ENCODE peak calls at places on chromosomes 7 and 10, in ten cellular contexts. N is upper lobe of left lung, O is A549, U is stomach, K is suprapubic skin, M is esophagus muscularis mucosa, E is tibial nerve, W is H1, Z is ovary, A is HepG2. B is an unnamed sample.

GRCh38 chr7:36639826-36640225 is 84.5 kb downstream of the AOAH start:
- DNase-seq in N (no peak), O (no peak), U (peak), K (no peak), M (no peak), E (no peak), W (no peak), Z (no peak), A (no peak), B (peak)

GRCh38 chr7:101632641-101633040 is 3.5 kb upstream of the MYL10 start:
- DNase-seq in N (no peak), O (peak), U (no peak), K (no peak), M (no peak), E (no peak), W (no peak), Z (no peak), A (no peak), B (no peak)

GRCh38 chr7:94052398-94053180 is 48.4 kb upstream of the BET1 start:
- DNase-seq in N (no peak), O (no peak), U (no peak), K (no peak), M (no peak), E (no peak), W (no peak), Z (no peak), A (no peak), B (no peak)

GRCh38 chr10:78190051-78190450 is 156.4 kb downstream of the RPS24 start:
- DNase-seq in N (no peak), O (no peak), U (no peak), K (no peak), M (no peak), E (no peak), W (no peak), Z (no peak), A (no peak), B (no peak)

GRCh38 chr7:83821866-83822265 is 172.9 kb upstream of the SEMA3E start:
- DNase-seq in N (no peak), O (no peak), U (no peak), K (no peak), M (no peak), E (no peak), W (no peak), Z (no peak), A (no peak), B (no peak)

GRCh38 chr7:65002972-65003585 is 3.4 kb downstream of the ERV3-1 start:
- DNase-seq in N (no peak), O (no peak), U (no peak), K (no peak), M (no peak), E (no peak), W (no peak), Z (no peak), A (no peak), B (no peak)

GRCh38 chr10:98331888-98332287 is 63.9 kb upstream of the LOXL4 start:
- DNase-seq in N (no peak), O (peak), U (no peak), K (no peak), M (no peak), E (no peak), W (peak), Z (no peak), A (peak), B (no peak)

GRCh38 chr10:103847909-103848468 is 7.4 kb downstream of the SH3PXD2A start:
- DNase-seq in N (no peak), O (no peak), U (no peak), K (no peak), M (no peak), E (no peak), W (peak), Z (no peak), A (peak), B (no peak)

GRCh38 chr7:44561962-44562621 is 11.6 kb downstream of the DDX56 start:
- DNase-seq in N (no peak), O (peak), U (peak), K (no peak), M (no peak), E (no peak), W (no peak), Z (no peak), A (peak), B (peak)

GRCh38 chr10:101189461-101190401 is 39.5 kb downstream of the LBX1 start:
- DNase-seq in N (no peak), O (no peak), U (no peak), K (no peak), M (no peak), E (no peak), W (peak), Z (no peak), A (no peak), B (no peak)

GRCh38 chr10:110077436-110078120 is 69.8 kb downstream of the ADD3 start:
- DNase-seq in N (no peak), O (no peak), U (no peak), K (no peak), M (no peak), E (no peak), W (no peak), Z (no peak), A (peak), B (no peak)

GRCh38 chr10:110074986-110075664 is 67.3 kb downstream of the ADD3 start:
- DNase-seq in N (no peak), O (no peak), U (no peak), K (no peak), M (no peak), E (no peak), W (no peak), Z (no peak), A (no peak), B (no peak)

GRCh38 chr10:110078317-110078716 is 70.5 kb downstream of the ADD3 start:
- DNase-seq in N (no peak), O (no peak), U (no peak), K (no peak), M (no peak), E (no peak), W (no peak), Z (no peak), A (no peak), B (no peak)

GRCh38 chr10:110075726-110076125 is 67.9 kb downstream of the ADD3 start:
- DNase-seq in N (no peak), O (no peak), U (no peak), K (no peak), M (no peak), E (no peak), W (no peak), Z (no peak), A (no peak), B (no peak)

DNA sequence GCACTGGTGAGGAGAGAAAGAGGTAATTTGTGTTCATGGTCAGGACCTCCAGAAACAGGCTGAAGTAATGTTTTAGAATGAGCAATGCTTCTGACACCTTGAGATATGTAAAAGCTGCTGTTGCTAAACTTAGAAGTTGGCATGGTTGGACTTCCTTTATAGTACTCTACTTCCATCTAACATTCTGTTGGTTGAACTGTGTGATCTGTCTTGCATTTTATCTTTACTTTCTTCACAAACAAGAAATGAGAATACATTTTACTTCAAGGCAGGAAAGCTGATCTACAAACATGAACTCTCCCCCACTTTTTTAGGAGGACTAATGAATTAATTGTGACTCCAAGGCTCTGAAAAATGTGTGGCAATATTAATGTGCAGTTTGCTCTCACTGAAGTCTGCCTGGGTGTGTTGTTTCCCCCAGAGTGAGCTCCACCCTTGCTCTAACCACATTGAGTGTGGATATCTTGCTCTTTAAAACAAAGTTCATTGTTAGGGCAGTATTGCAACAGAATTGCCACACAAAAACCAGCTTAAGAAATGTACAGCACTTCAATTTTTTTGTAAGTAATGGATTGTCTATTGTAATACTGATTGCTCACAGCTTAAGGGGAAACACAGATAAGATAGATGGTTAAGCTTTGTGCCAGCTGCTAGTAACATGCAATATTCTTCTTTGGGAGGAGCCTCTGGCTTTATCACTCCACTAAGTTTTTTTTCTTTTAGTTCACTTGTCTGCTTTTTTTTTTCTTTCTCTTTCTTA is 69.0 kb downstream of the ADD3 start:
- DNase-seq in N (no peak), O (peak), U (no peak), K (no peak), M (no peak), E (no peak), W (no peak), Z (peak), A (peak), B (peak)
- TF ChIP-seq EP300 in N (peak), O (no peak), U (no peak), K (no peak), M (no peak), E (peak), W (no peak), Z (no peak), A (peak), B (no peak)

GRCh38 chr7:23273141-23273599 is 26.0 kb upstream of the MALSU1 start:
- DNase-seq in N (peak), O (peak), U (peak), K (peak), M (peak), E (peak), W (peak), Z (peak), A (peak), B (peak)
- TF ChIP-seq POLR2A in N (no peak), O (no peak), U (no peak), K (no peak), M (no peak), E (no peak), W (no peak), Z (no peak), A (no peak), B (no peak)

GRCh38 chr7:136688601-136689000 is 179.9 kb upstream of the CHRM2 start:
- DNase-seq in N (no peak), O (no peak), U (no peak), K (no peak), M (no peak), E (no peak), W (no peak), Z (no peak), A (no peak), B (no peak)

GRCh38 chr7:136693166-136694119 is 175.0 kb upstream of the CHRM2 start:
- DNase-seq in N (no peak), O (no peak), U (no peak), K (no peak), M (no peak), E (no peak), W (no peak), Z (no peak), A (no peak), B (no peak)

GRCh38 chr7:136692221-136692620 is 176.2 kb upstream of the CHRM2 start:
- DNase-seq in N (no peak), O (no peak), U (no peak), K (no peak), M (no peak), E (no peak), W (no peak), Z (no peak), A (no peak), B (no peak)

GRCh38 chr7:136685506-136685905 is 182.9 kb upstream of the CHRM2 start:
- DNase-seq in N (no peak), O (no peak), U (no peak), K (no peak), M (no peak), E (no peak), W (no peak), Z (no peak), A (no peak), B (no peak)

GRCh38 chr7:136687693-136688322 is 180.6 kb upstream of the CHRM2 start:
- DNase-seq in N (no peak), O (peak), U (no peak), K (no peak), M (no peak), E (no peak), W (no peak), Z (no peak), A (peak), B (no peak)
- TF ChIP-seq CTCF in N (peak), O (peak), U (no peak), K (no peak), M (peak), E (peak), W (no peak), Z (no peak), A (no peak), B (peak)

GRCh38 chr7:17558135-17558534 is 259.7 kb downstream of the AHR start:
- DNase-seq in N (no peak), O (no peak), U (no peak), K (no peak), M (no peak), E (no peak), W (no peak), Z (no peak), A (no peak), B (no peak)
- TF ChIP-seq EP300 in N (no peak), O (no peak), U (no peak), K (no peak), M (no peak), E (no peak), W (no peak), Z (no peak), A (no peak), B (no peak)

DNA sequence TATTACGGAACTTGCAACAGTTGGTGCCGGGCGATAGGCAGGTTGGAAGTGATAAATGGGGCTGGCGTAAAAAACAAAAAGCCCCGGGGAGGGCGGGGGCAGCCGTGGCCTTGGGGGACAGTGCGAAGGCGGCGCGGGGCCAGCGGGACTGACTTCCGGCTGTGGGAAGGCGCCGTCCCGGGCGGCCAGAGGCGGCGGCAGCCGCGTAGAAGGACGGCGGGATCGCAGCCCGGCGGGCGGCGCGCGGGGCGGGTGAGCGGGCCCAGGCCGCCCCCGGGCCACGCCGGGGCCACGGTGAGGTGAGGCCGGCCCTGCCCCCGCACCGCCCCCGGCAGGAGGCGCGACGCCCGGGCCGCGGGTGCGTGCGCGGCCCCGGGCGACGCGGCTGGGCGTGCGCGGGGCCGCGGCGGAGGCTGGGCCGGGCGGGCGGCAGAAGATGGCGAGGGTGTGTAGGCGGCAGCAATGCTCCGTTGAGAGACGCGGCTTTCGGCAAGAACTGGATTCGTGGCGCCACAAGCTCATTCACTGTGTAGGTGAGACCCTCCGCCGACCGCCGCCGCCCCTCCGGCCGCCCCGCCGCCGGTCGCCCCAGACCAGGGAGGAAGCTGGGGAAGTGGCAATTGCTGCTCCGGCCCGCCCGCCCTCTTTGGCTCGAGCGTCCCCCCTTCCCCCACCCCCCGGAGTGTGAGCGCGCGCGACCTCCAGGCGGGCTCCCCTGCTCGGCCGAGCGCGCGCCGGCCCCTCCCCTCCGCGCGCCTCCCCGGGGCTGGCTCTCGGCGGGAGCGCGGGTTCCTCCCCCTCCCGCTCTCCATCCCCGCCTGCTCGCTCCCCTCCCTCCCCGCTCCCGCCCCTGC is at the start of gene LCOR:
- DNase-seq in N (peak), O (peak), U (peak), K (peak), M (peak), E (peak), W (peak), Z (peak), A (peak), B (peak)
- TF ChIP-seq POLR2A in N (peak), O (peak), U (no peak), K (peak), M (peak), E (peak), W (peak), Z (peak), A (peak), B (peak)

DNA sequence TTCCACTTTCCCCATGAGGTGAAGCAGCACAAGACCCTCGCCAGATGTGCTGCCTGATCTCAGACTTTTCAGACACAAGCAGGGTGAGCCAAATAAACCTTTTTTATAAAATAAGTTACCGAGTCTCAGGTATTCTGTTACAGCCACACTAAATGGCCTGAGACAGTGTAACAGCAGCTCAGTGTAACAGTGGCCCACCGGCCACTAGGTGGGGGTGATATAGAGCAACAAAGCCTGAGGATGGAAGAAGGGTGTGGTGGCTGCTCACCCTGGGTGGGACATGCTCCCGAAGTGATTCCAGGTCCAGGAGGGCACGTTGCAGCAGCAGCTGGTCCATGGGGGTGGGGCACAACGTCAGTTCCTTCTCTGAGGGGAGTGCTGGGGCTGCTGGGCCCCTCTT is 44.6 kb downstream of the BMS1 start:
- DNase-seq in N (no peak), O (no peak), U (no peak), K (no peak), M (no peak), E (no peak), W (peak), Z (no peak), A (no peak), B (no peak)
- TF ChIP-seq CTCF in N (no peak), O (no peak), U (no peak), K (no peak), M (no peak), E (no peak), W (peak), Z (no peak), A (peak), B (no peak)

GRCh38 chr7:115728518-115728917 is 302.0 kb downstream of the TFEC start:
- DNase-seq in N (no peak), O (no peak), U (no peak), K (no peak), M (no peak), E (no peak), W (no peak), Z (no peak), A (no peak), B (no peak)

GRCh38 chr7:115734643-115735042 is 295.9 kb downstream of the TFEC start:
- DNase-seq in N (no peak), O (no peak), U (no peak), K (no peak), M (no peak), E (no peak), W (no peak), Z (no peak), A (no peak), B (no peak)

GRCh38 chr7:115731796-115732471 is 298.6 kb downstream of the TFEC start:
- DNase-seq in N (no peak), O (no peak), U (no peak), K (no peak), M (no peak), E (no peak), W (no peak), Z (no peak), A (no peak), B (no peak)
- TF ChIP-seq EP300 in N (no peak), O (no peak), U (no peak), K (no peak), M (no peak), E (no peak), W (no peak), Z (no peak), A (no peak), B (no peak)